ENCODE peak calls at places on chromosomes 13 and 19, in five cellular contexts. P, Y, W, B and L are unnamed samples.

GRCh38 chr19:1852729-1853128 is 4.4 kb upstream of the REXO1 start:
- DNase-seq in P (no peak), B (no peak), W (no peak), Y (no peak), L (peak)

GRCh38 chr19:30061557-30062330 is 119.7 kb downstream of the URI1 start:
- DNase-seq in B (no peak), Y (no peak), P (no peak), W (no peak), L (no peak)

GRCh38 chr19:18895828-18896341 is at the start of gene CERS1:
- DNase-seq in Y (peak), W (no peak), P (no peak), B (no peak), L (no peak)

GRCh38 chr13:21834511-21834910 is 163.6 kb downstream of the FGF9 start:
- DNase-seq in P (no peak), Y (no peak), B (no peak), W (no peak), L (no peak)

GRCh38 chr19:54257116-54257480 is at the start of gene LILRB5:
- DNase-seq in W (no peak), Y (no peak), B (no peak), P (no peak), L (no peak)

GRCh38 chr19:54149021-54149812 is 10.3 kb downstream of the LENG1 start:
- DNase-seq in B (no peak), Y (no peak), P (no peak), W (no peak), L (no peak)

GRCh38 chr19:38046254-38047047 is 139.4 kb downstream of the SIPA1L3 start:
- DNase-seq in B (no peak), Y (peak), W (no peak), P (no peak), L (no peak)

GRCh38 chr19:10899171-10899653 is 27.9 kb downstream of the CARM1 start:
- DNase-seq in Y (no peak), P (no peak), B (no peak), W (no peak), L (peak)

GRCh38 chr19:4232614-4233281 is 3.4 kb downstream of the EBI3 start:
- DNase-seq in W (no peak), Y (no peak), B (no peak), P (no peak), L (no peak)